ENCODE peak calls at places on chromosomes 4 and X, in four cellular contexts. N is PC-3, F is left ventricle myocardium inferior, K is heart left ventricle. O is an unnamed sample.
A peak's percentile ranks its signal among the peaks of the same experiment; 100 is the strongest.

GRCh38 chr4:11791808-11792207 is 363.1 kb upstream of the HS3ST1 start:
- DNase-seq in F (no peak), N (no peak), K (no peak), O (no peak)

GRCh38 chrX:70096052-70096451 is 33.8 kb downstream of the OTUD6A start:
- DNase-seq in K (no peak), F (no peak), N (peak; percentile 56), O (no peak)

GRCh38 chr4:82528868-82529267 is 32.9 kb downstream of the TMEM150C start:
- DNase-seq in K (no peak), F (no peak), N (no peak), O (no peak)

GRCh38 chr4:155566241-155566823 is 100.3 kb upstream of the GUCY1A1 start:
- DNase-seq in N (peak; percentile 23), K (no peak), F (no peak), O (no peak)

GRCh38 chrX:40149286-40150175 is 51.8 kb upstream of the BCOR start:
- DNase-seq in N (no peak), F (no peak), K (no peak), O (no peak)

GRCh38 chrX:72630185-72630584 is 57.5 kb upstream of the HDAC8 start:
- DNase-seq in K (no peak), F (no peak), N (no peak), O (no peak)

GRCh38 chr4:123892997-123893745 is 496.6 kb downstream of the SPRY1 start:
- DNase-seq in F (peak; percentile 20), N (no peak), K (no peak), O (no peak)

GRCh38 chrX:109710181-109710580 is 22.9 kb downstream of the ACSL4 start:
- DNase-seq in F (no peak), N (no peak), K (no peak), O (no peak)

GRCh38 chr4:3836802-3837601 is 70.8 kb downstream of the ADRA2C start:
- DNase-seq in K (no peak), N (no peak), F (no peak), O (peak; percentile 43)

GRCh38 chr4:67288964-67289363 is 256.3 kb downstream of the CENPC start:
- DNase-seq in N (peak; percentile 55), K (no peak), F (no peak), O (no peak)

GRCh38 chrX:50988649-50989048 is 78.1 kb downstream of the BMP15 start:
- DNase-seq in K (peak; percentile 23), N (peak; percentile 34), F (no peak), O (no peak)

GRCh38 chr4:5143940-5144339 is 92.7 kb downstream of the STK32B start:
- DNase-seq in N (no peak), K (no peak), F (no peak), O (no peak)

GRCh38 chrX:104165894-104166734 is at the start of gene FAM199X:
- DNase-seq in K (peak; percentile 89), F (peak; percentile 89), N (peak; percentile 91), O (peak; percentile 90)

GRCh38 chrX:10246846-10247245 is 90.1 kb downstream of the CLCN4 start:
- DNase-seq in K (no peak), N (no peak), F (no peak), O (no peak)

GRCh38 chr4:40763228-40763716 is 13.5 kb downstream of the NSUN7 start:
- DNase-seq in N (no peak), K (no peak), F (no peak), O (no peak)

GRCh38 chr4:32462944-32463343 is 1742.8 kb downstream of the PCDH7 start:
- DNase-seq in K (no peak), F (no peak), N (peak; percentile 47), O (no peak)

GRCh38 chrX:148290937-148291336 is 209.5 kb upstream of the AFF2 start:
- DNase-seq in F (no peak), K (no peak), N (no peak), O (no peak)
- H3K27ac ChIP-seq in F (no peak overlapping the region), K (no peak overlapping the region), N (no peak overlapping the region), O (no peak overlapping the region)

DNA sequence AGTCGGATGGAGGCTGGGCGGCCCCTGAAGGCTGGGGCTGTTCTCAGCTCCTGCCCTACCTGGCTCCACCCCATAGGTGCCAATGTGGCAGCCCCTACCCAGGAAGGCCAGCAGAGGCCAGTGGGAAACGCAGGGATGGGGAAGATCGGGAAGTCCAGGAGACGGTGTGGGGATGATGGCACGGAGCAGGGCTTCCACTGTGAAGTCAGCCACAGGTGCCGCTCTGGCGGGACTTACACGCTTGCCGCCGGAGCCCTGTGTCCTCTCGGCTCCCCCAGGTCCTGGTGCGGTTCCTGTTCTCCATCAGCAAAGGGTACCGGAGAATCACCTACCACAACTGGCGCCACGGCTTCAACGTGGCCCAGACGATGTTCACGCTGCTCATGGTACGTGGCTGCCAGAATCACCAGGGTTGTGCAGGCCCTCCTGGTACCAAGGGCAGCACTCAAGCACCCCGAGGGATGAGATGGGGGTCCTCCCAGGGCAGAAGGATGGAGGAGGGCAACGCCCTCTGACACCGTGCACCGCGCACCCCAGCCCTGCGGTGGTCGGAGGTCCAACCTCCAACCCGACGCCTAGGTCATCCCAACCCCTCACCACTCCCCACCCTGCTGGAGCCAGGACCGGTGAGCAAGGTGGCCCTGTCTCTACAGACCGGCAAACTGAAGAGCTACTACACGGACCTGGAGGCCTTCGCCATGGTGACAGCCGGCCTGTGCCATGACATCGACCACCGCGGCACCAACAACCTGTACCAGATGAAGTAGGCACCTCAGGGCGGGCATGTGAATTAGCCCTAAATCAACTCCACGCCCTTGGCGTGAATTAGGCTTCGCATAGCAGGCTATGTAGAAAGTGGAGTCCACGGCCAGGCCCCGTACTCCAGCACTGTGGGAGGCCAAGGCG is 12.0 kb downstream of the ATP5ME start:
- DNase-seq in K (no peak), F (no peak), N (no peak), O (no peak)
- H3K4me1 ChIP-seq in K (peaks cover 10% of the 10 kb centered on the region), F (peaks cover 14% of the 10 kb centered on the region), N (no peaks in the 10 kb centered on the region), O (no peaks in the 10 kb centered on the region)

DNA sequence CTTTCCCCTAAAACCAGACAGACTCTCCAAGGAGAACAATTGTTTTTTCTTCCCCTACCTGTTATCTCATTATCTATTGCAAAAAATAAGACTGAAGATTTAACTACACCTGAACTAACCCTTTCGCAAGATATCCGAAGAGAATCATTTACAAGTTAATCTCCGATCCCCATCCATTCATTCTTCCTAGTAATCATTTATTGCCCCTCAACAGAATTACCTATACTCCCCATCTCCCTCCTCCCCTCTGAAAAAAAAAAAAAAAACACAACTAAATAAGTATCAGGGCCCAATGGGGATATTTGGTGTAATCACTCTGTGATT is 28.9 kb upstream of the AP1S2 start:
- DNase-seq in N (no peak), F (no peak), K (no peak), O (no peak)
- TF ChIP-seq CTCF in N (no peak), F (no peak), K (no peak), O (no peak)

GRCh38 chr4:104490770-104491395 is 3.8 kb downstream of the CXXC4 start:
- DNase-seq in K (peak; percentile 77), F (peak; percentile 77), N (peak; percentile 38), O (peak; percentile 93)

GRCh38 chr4:104491826-104492771 is 2.6 kb downstream of the CXXC4 start:
- DNase-seq in F (no peak), N (no peak), K (no peak), O (peak; percentile 10)

GRCh38 chr4:104490096-104490769 is 4.5 kb downstream of the CXXC4 start:
- DNase-seq in K (no peak), F (no peak), N (no peak), O (peak; percentile 24)

GRCh38 chr4:104489731-104490095 is 5.0 kb downstream of the CXXC4 start:
- DNase-seq in K (no peak), F (no peak), N (no peak), O (no peak)

GRCh38 chr4:104491396-104491821 is 3.3 kb downstream of the CXXC4 start:
- DNase-seq in N (no peak), F (peak; percentile 35), K (no peak), O (no peak)
- H3K27ac ChIP-seq in N (no peak overlapping the region), F (peak overlapping the region; percentile 90), K (peak overlapping the region; percentile 86), O (peak overlapping the region; percentile 66)

GRCh38 chr4:17491196-17491595 is 20.7 kb downstream of the QDPR start:
- DNase-seq in N (no peak), K (no peak), F (no peak), O (no peak)
- H3K4me1 ChIP-seq in N (peaks cover 13% of the 10 kb centered on the region), K (peaks cover 6% of the 10 kb centered on the region), F (peaks cover 8% of the 10 kb centered on the region), O (peaks cover 11% of the 10 kb centered on the region)

DNA sequence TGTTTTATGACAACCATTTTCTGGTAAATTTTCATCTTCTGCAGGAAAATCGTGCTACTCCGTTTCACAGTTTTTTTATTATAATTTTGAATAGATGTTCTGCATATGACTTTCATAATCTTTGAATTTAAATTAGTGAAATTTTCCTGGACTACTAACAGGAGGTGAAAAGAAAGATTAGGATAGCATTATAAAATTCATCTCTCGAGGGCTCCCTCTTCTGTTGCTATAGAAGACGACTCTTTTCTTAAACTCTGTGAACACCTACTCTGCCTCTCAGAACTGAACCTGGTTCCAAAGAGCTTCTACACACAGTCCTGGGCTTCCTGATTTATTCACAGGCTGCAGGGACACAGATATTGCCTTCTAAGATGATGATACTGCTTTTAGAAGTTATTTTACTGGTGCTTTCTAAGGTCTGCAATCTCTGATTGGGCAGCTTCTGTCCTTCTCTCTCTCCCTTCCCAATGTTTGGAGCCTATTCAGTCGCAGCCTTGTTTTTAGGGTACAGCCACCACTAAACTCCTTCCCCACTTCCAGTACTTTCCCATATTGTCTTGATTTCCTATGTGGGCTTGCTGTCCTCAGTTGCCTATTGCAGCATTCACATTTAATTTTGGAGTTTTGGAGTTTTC is 10.1 kb upstream of the SAP30 start:
- DNase-seq in K (no peak), F (no peak), N (peak; percentile 33), O (no peak)
- TF ChIP-seq CTCF in K (peak; percentile 38), F (peak; percentile 45), N (peak; percentile 53), O (no peak)

DNA sequence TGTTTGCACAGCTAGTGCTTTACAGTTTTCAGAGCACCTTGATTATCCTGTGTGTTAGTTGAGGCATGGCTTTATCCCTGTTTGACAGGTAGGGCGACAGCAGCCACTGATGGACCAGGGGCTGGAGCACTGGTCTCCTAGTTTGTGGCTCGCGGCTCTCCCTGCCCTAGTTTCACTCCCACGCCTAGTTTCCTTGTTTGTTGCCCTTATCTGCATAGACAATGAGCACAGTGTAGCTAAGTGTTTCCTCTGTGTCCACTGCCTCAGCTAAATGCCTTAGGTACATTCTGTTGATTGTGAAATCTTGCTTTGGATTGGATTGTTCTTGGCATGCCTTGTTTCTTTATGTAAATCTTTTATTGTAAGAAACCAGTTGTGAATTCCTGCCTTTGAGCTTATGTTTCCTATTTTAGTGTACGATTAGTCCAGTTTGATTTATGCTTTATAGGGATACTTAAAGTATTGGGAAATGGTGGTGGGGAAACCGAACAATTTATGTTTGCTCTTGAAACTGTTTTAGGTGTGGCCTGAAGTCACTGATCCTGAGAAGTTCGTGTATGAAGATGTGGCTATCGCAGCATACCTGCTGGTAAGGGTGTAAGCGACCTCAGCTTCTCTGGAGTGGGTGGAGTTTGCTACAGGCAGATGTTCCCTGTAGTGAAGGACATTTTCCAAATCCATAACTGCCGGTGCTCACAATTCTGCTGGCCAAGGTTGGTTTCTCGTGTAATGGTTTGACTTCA is 11.0 kb downstream of the TRMT44 start:
- DNase-seq in N (no peak), F (no peak), K (no peak), O (no peak)
- H3K27ac ChIP-seq in N (no peak overlapping the region), F (peak overlapping the region; percentile 51), K (peak overlapping the region; percentile 15), O (peak overlapping the region; percentile 50)

GRCh38 chr4:1767770-1768366 is 25.2 kb upstream of the FGFR3 start:
- DNase-seq in N (no peak), F (no peak), K (no peak), O (no peak)
- H3K4me1 ChIP-seq in N (no peaks in the 10 kb centered on the region), F (peaks cover 22% of the 10 kb centered on the region), K (peaks cover 14% of the 10 kb centered on the region), O (no peaks in the 10 kb centered on the region)

GRCh38 chrX:12709047-12709446 is 82.2 kb upstream of the PRPS2 start:
- DNase-seq in K (no peak), N (peak; percentile 74), F (no peak), O (no peak)
- TF ChIP-seq CTCF in K (no peak), N (peak; percentile 69), F (no peak), O (no peak)